ENCODE peak calls at places on chromosomes 2 and 18, in seven cellular contexts. Z is activated naive CD4-positive, alpha-beta T cell; L is GM13977; T is SJSA1; H is GDM1; R is stimulated activated CD8-positive, alpha-beta memory T cell treated with anti-CD3 and anti-CD28 coated beads, Interleukin-4, amount 100 ng/mL, for 4 hours; I is HTR-8/SVneo. C is an unnamed sample.

GRCh38 chr2:106180602-106181001 is 13.5 kb downstream of the UXS1 start:
- DNase-seq in I (no peak), L (no peak), Z (no peak), H (no peak), R (no peak), T (no peak), C (no peak)

GRCh38 chr2:73386342-73386868 is 769 bp downstream of the ALMS1 start:
- DNase-seq in R (no peak), I (no peak), H (no peak), Z (no peak), T (no peak), L (no peak), C (no peak)

GRCh38 chr18:34595673-34596072 is 114.4 kb upstream of the DTNA start:
- DNase-seq in H (no peak), I (no peak), R (no peak), L (no peak), T (no peak), Z (no peak), C (no peak)

GRCh38 chr18:54961868-54962267 is 2.6 kb upstream of the CCDC68 start:
- DNase-seq in L (no peak), H (no peak), R (no peak), Z (no peak), I (no peak), T (no peak), C (no peak)

GRCh38 chr18:28766721-28767120 is 589.8 kb upstream of the CDH2 start:
- DNase-seq in I (no peak), Z (no peak), R (no peak), L (no peak), H (no peak), T (no peak), C (no peak)

GRCh38 chr2:66982766-66983165 is 414.4 kb upstream of the ETAA1 start:
- DNase-seq in T (no peak), I (no peak), H (no peak), R (no peak), L (no peak), Z (no peak), C (no peak)

GRCh38 chr2:238462782-238463396 is 36.2 kb downstream of the ASB1 start:
- DNase-seq in H (no peak), T (no peak), R (no peak), Z (no peak), L (peak), I (peak), C (peak)

GRCh38 chr2:4354164-4354563 is 650.8 kb downstream of the DCDC2C start:
- DNase-seq in Z (no peak), H (no peak), T (no peak), R (no peak), I (no peak), L (no peak), C (peak)

GRCh38 chr2:189601043-189601442 is 20.5 kb upstream of the SLC40A1 start:
- DNase-seq in I (peak), R (no peak), H (no peak), T (no peak), L (no peak), Z (no peak), C (no peak)

GRCh38 chr2:132692816-132693215 is 22.8 kb upstream of the LYPD1 start:
- DNase-seq in Z (no peak), H (no peak), R (no peak), L (no peak), T (no peak), I (no peak), C (no peak)

GRCh38 chr2:170694316-170694715 is 20.8 kb upstream of the SP5 start:
- DNase-seq in R (no peak), Z (no peak), I (no peak), T (no peak), L (no peak), H (no peak), C (no peak)

GRCh38 chr18:9951022-9951859 is 37.4 kb downstream of the VAPA start:
- DNase-seq in H (peak), Z (no peak), I (peak), L (no peak), T (no peak), R (no peak), C (peak)

GRCh38 chr18:12092398-12093229 is 1.0 kb upstream of the ANKRD62 start:
- DNase-seq in H (peak), L (peak), R (no peak), T (no peak), Z (no peak), I (peak), C (peak)

GRCh38 chr18:39421319-39421718 is 1855.7 kb upstream of the CELF4 start:
- DNase-seq in H (no peak), R (no peak), I (no peak), L (no peak), Z (no peak), T (no peak), C (no peak)

GRCh38 chr2:121420486-121420885 is 110.2 kb upstream of the RNU4ATAC start:
- DNase-seq in Z (no peak), L (no peak), I (no peak), H (no peak), T (no peak), R (no peak), C (no peak)

GRCh38 chr2:102708847-102709559 is 52.8 kb upstream of the TMEM182 start:
- DNase-seq in I (peak), H (no peak), R (no peak), T (no peak), Z (no peak), L (no peak), C (no peak)

GRCh38 chr2:187118331-187119099 is 269.5 kb upstream of the ZSWIM2 start:
- DNase-seq in I (no peak), R (no peak), L (no peak), H (no peak), T (no peak), Z (no peak), C (peak)

GRCh38 chr2:139940701-139941100 is 1160.5 kb upstream of the NXPH2 start:
- DNase-seq in H (no peak), L (no peak), T (no peak), Z (no peak), I (no peak), R (no peak), C (no peak)

GRCh38 chr2:190964170-190964795 is 49.7 kb downstream of the STAT1 start:
- DNase-seq in H (no peak), I (no peak), Z (no peak), R (no peak), L (no peak), T (no peak), C (no peak)

GRCh38 chr2:24423095-24423494 is 62.8 kb upstream of the ITSN2 start:
- DNase-seq in R (no peak), I (no peak), L (no peak), T (no peak), H (no peak), Z (no peak), C (no peak)

GRCh38 chr2:121483021-121483420 is 47.7 kb upstream of the RNU4ATAC start:
- DNase-seq in H (no peak), L (no peak), I (no peak), R (no peak), Z (no peak), T (peak), C (peak)

GRCh38 chr2:131029812-131030211 is 63.4 kb downstream of the FAM168B start:
- DNase-seq in H (no peak), T (no peak), I (no peak), R (no peak), L (no peak), Z (no peak), C (no peak)

GRCh38 chr2:42895134-42895795 is 102.9 kb upstream of the HAAO start:
- DNase-seq in T (no peak), L (no peak), R (no peak), Z (no peak), I (no peak), H (no peak), C (no peak)

GRCh38 chr2:108621689-108622681 is 87.7 kb downstream of the LIMS1 start:
- DNase-seq in R (no peak), L (no peak), I (no peak), T (no peak), H (no peak), Z (no peak), C (peak)

GRCh38 chr2:23761638-23762037 is 165.3 kb downstream of the ATAD2B start:
- DNase-seq in T (no peak), I (no peak), H (no peak), Z (no peak), L (no peak), R (no peak), C (peak)

GRCh38 chr2:197207106-197207505 is 103.5 kb downstream of the ANKRD44 start:
- DNase-seq in T (no peak), H (no peak), R (no peak), Z (no peak), L (no peak), I (no peak), C (no peak)

GRCh38 chr18:61034581-61034980 is 298.6 kb upstream of the CDH20 start:
- DNase-seq in H (no peak), Z (no peak), R (no peak), I (no peak), L (no peak), T (no peak), C (no peak)

GRCh38 chr2:44342854-44343253 is 18.4 kb downstream of the PREPL start:
- DNase-seq in Z (no peak), I (no peak), T (no peak), H (no peak), L (no peak), R (no peak), C (peak)

GRCh38 chr2:46643951-46644350 is 164.6 kb downstream of the TMEM247 start:
- DNase-seq in R (no peak), H (no peak), T (no peak), I (no peak), Z (no peak), L (no peak), C (no peak)

GRCh38 chr2:231364961-231365810 is 30.3 kb upstream of the B3GNT7 start:
- DNase-seq in T (peak), L (no peak), Z (no peak), I (peak), H (peak), R (no peak), C (peak)

GRCh38 chr2:96869824-96870630 is at the start of gene SEMA4C:
- DNase-seq in Z (no peak), I (peak), R (no peak), L (peak), T (peak), H (peak), C (no peak)

GRCh38 chr2:28393115-28393836 is 618 bp downstream of the FOSL2 start:
- DNase-seq in T (peak), I (no peak), L (peak), R (peak), H (no peak), Z (no peak), C (peak)

GRCh38 chr18:51391215-51391614 is 193.7 kb upstream of the MEX3C start:
- DNase-seq in L (no peak), T (no peak), I (no peak), Z (no peak), R (no peak), H (no peak), C (no peak)

GRCh38 chr2:234388591-234388990 is 108.3 kb downstream of the ARL4C start:
- DNase-seq in Z (no peak), I (no peak), L (no peak), T (no peak), R (no peak), H (no peak), C (no peak)

GRCh38 chr2:49003206-49003605 is 151.1 kb downstream of the FSHR start:
- DNase-seq in T (no peak), L (no peak), H (no peak), Z (no peak), I (no peak), R (no peak), C (no peak)

GRCh38 chr2:11582526-11583202 is 48.8 kb downstream of the GREB1 start:
- DNase-seq in Z (peak), R (peak), H (peak), L (peak), T (peak), I (peak), C (peak)

GRCh38 chr2:143473206-143473605 is 344.0 kb downstream of the ARHGAP15 start:
- DNase-seq in H (no peak), L (no peak), I (peak), R (no peak), T (no peak), Z (no peak), C (no peak)

GRCh38 chr2:215028231-215028630 is 110.2 kb downstream of the ABCA12 start:
- DNase-seq in Z (no peak), R (no peak), L (no peak), T (no peak), I (peak), H (no peak), C (no peak)

C was measured in dermis microvascular lymphatic vessel endothelial cell.